ENCODE peak calls at places on chromosome 15, in four cellular contexts. One of them, this sample, is unnamed.

GRCh38 chr15:58257776-58258325 is 119.7 kb downstream of the AQP9 start:
- DNase-seq in esophagus muscularis mucosa: peak; percentile 47
- DNase-seq in vagina: no peak
- DNase-seq in fibroblast of lung: no peak
- DNase-seq in this sample: no peak

GRCh38 chr15:65212097-65212496 is 824 bp upstream of the CILP start:
- DNase-seq in vagina: no peak
- DNase-seq in esophagus muscularis mucosa: no peak
- DNase-seq in fibroblast of lung: no peak
- DNase-seq in this sample: no peak

GRCh38 chr15:72285927-72286516 is 13.7 kb upstream of the PARP6 start:
- DNase-seq in vagina: no peak
- DNase-seq in esophagus muscularis mucosa: no peak
- DNase-seq in fibroblast of lung: peak; percentile 12
- DNase-seq in this sample: peak; percentile 44

GRCh38 chr15:39285066-39285465 is 295.8 kb upstream of the THBS1 start:
- DNase-seq in fibroblast of lung: peak; percentile 88
- DNase-seq in vagina: no peak
- DNase-seq in esophagus muscularis mucosa: no peak
- DNase-seq in this sample: peak; percentile 31

GRCh38 chr15:101370330-101371024 is 75.4 kb upstream of the SNRPA1 start:
- DNase-seq in fibroblast of lung: no peak
- DNase-seq in esophagus muscularis mucosa: no peak
- DNase-seq in vagina: peak; percentile 70
- DNase-seq in this sample: no peak

GRCh38 chr15:92879949-92880725 is 20.0 kb upstream of the CHD2 start:
- DNase-seq in esophagus muscularis mucosa: no peak
- DNase-seq in vagina: no peak
- DNase-seq in fibroblast of lung: no peak
- DNase-seq in this sample: no peak

GRCh38 chr15:93302080-93302765 is 213.2 kb upstream of the RGMA start:
- DNase-seq in fibroblast of lung: no peak
- DNase-seq in vagina: no peak
- DNase-seq in esophagus muscularis mucosa: peak; percentile 78
- DNase-seq in this sample: no peak

GRCh38 chr15:59216911-59217310 is 10.3 kb downstream of the LDHAL6B start:
- DNase-seq in vagina: no peak
- DNase-seq in fibroblast of lung: no peak
- DNase-seq in esophagus muscularis mucosa: peak; percentile 78
- DNase-seq in this sample: no peak

GRCh38 chr15:85444329-85444605 is 63.9 kb downstream of the AKAP13 start:
- DNase-seq in fibroblast of lung: no peak
- DNase-seq in esophagus muscularis mucosa: no peak
- DNase-seq in vagina: no peak
- DNase-seq in this sample: no peak

GRCh38 chr15:44545934-44546802 is 9.2 kb downstream of the EIF3J start:
- DNase-seq in esophagus muscularis mucosa: no peak
- DNase-seq in fibroblast of lung: peak; percentile 36
- DNase-seq in vagina: no peak
- DNase-seq in this sample: peak; percentile 53

GRCh38 chr15:94229591-94230365 is 1.6 kb upstream of the MCTP2 start:
- DNase-seq in esophagus muscularis mucosa: no peak
- DNase-seq in vagina: no peak
- DNase-seq in fibroblast of lung: no peak
- DNase-seq in this sample: no peak

GRCh38 chr15:33013827-33014445 is 180.6 kb downstream of the FMN1 start:
- DNase-seq in esophagus muscularis mucosa: no peak
- DNase-seq in fibroblast of lung: peak; percentile 89
- DNase-seq in vagina: no peak
- DNase-seq in this sample: peak; percentile 60

GRCh38 chr15:91429973-91430372 is 329.9 kb downstream of the SV2B start:
- DNase-seq in vagina: no peak
- DNase-seq in fibroblast of lung: no peak
- DNase-seq in esophagus muscularis mucosa: no peak
- DNase-seq in this sample: no peak

GRCh38 chr15:99085413-99086326 is 19.2 kb upstream of the SYNM start:
- DNase-seq in fibroblast of lung: peak; percentile 89
- DNase-seq in esophagus muscularis mucosa: no peak
- DNase-seq in vagina: no peak
- DNase-seq in this sample: peak; percentile 67

GRCh38 chr15:66815322-66815721 is 113.3 kb downstream of the SMAD6 start:
- DNase-seq in fibroblast of lung: peak; percentile 95
- DNase-seq in vagina: no peak
- DNase-seq in esophagus muscularis mucosa: no peak
- DNase-seq in this sample: peak; percentile 96

GRCh38 chr15:42371125-42371524 is 11.8 kb downstream of the CAPN3 start:
- DNase-seq in esophagus muscularis mucosa: no peak
- DNase-seq in vagina: no peak
- DNase-seq in fibroblast of lung: no peak
- DNase-seq in this sample: peak; percentile 58

GRCh38 chr15:48084759-48085420 is 35.9 kb upstream of the SLC24A5 start:
- DNase-seq in esophagus muscularis mucosa: no peak
- DNase-seq in fibroblast of lung: peak; percentile 49
- DNase-seq in vagina: no peak
- DNase-seq in this sample: peak; percentile 84

GRCh38 chr15:27458370-27459084 is 487.5 kb downstream of the GABRG3 start:
- DNase-seq in vagina: no peak
- DNase-seq in esophagus muscularis mucosa: peak; percentile 64
- DNase-seq in fibroblast of lung: no peak
- DNase-seq in this sample: no peak

GRCh38 chr15:29127506-29128430 is 141.9 kb downstream of the NSMCE3 start:
- DNase-seq in fibroblast of lung: no peak
- DNase-seq in vagina: no peak
- DNase-seq in esophagus muscularis mucosa: no peak
- DNase-seq in this sample: no peak

GRCh38 chr15:97849183-97849582 is 111.3 kb upstream of the ARRDC4 start:
- DNase-seq in vagina: no peak
- DNase-seq in esophagus muscularis mucosa: no peak
- DNase-seq in fibroblast of lung: no peak
- DNase-seq in this sample: no peak

DNA sequence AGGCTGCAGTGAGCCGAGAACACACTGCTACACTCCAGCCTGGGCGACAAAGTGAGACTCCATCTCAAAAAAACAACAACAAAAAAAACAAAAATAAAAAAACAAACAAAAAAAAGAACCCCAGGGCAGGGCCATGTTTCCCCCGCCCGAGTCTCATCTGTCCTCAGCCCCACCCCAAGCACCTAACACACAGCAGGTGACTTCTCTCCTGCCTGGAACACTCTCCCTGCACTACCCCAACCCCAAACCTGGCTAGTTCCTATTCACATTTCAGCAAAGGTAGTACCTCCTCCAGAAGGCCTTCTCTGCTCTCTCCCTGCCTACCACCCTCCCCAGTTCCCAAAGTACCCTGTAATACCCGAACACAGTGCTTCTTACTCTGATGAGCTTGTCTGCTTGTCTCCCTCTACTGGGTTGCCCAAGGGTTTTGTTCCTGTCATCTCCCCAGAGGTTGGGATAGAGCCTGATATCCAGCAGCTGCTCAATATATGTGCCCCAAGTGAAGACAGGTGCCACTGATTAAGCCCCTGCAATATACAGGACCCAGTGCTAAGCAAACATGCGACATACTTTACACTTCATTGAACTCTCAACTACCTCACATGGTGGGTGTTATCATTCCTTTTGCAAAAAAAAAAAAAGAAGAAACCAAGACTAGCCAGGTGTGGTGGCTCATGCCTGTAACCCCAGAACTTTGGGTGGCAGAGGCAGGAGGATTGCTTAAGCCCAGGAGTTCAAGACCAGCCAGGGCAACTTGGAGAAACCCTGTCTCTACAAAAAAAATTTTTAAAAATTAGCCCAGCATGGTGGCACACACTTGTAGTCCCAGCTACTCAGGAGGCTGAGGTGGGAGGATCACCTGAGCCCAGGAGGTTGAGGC is 103.6 kb downstream of the DAPK2 start:
- DNase-seq in vagina: no peak
- DNase-seq in esophagus muscularis mucosa: peak; percentile 55
- DNase-seq in fibroblast of lung: no peak
- DNase-seq in this sample: no peak
- TF ChIP-seq CTCF in vagina: no peak
- TF ChIP-seq CTCF in esophagus muscularis mucosa: no peak
- TF ChIP-seq CTCF in fibroblast of lung: no peak
- TF ChIP-seq CTCF in this sample: no peak

DNA sequence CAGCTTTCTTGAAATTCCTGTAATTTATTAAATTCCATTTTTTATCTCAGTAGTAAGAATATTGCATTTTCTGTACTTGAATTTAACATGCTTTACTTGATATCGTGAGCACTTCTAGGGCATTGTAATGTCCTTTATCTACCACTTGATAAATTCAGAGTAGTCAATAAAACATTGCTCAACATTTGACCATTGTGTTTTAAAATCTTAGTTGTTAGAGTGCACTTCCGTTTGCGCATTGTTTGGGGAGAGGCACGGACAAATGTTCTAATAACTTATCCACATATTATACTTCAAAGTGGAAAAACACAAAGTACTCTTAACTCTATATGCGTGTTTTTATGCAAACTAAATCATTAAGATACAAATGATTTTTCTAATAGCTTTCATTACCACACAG is 444 bp downstream of the FAM227B start:
- DNase-seq in fibroblast of lung: peak; percentile 41
- DNase-seq in esophagus muscularis mucosa: no peak
- DNase-seq in vagina: no peak
- DNase-seq in this sample: peak; percentile 59
- TF ChIP-seq CTCF in fibroblast of lung: no peak
- TF ChIP-seq CTCF in esophagus muscularis mucosa: no peak
- TF ChIP-seq CTCF in vagina: no peak
- TF ChIP-seq CTCF in this sample: peak; percentile 5

DNA sequence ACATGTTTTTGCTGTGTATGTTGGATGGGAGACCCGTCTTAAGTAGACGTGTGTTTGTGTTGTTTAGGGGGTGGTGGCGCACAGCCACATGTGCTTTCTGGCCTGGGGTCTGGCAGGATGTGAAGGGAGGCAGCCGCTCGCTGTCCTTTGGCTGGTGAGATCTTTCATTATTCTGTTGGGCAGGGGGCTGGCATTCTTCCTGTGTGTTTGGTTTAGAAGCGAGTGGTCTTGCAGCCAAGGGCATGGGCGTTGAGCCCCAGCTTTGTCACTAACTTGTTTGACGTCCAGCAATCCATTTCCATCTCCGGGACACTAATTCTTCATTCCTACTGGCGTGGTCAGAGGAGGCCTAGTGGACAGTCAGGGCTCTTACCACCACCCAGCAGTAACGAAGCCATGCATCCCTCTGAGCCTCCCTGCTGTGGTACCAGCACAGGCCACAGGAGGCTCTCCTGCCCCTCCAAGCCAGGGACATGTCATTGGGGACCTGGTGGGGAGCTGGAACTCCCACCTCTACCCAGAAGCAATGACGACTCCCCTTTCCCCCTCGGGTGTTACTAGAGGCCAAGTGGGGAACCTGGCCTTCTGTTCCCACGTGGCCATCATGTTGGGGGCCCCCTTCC is 10.7 kb downstream of the THSD4 start:
- DNase-seq in esophagus muscularis mucosa: no peak
- DNase-seq in vagina: peak; percentile 93
- DNase-seq in fibroblast of lung: no peak
- DNase-seq in this sample: peak; percentile 66
- TF ChIP-seq CTCF in esophagus muscularis mucosa: no peak
- TF ChIP-seq CTCF in vagina: no peak
- TF ChIP-seq CTCF in fibroblast of lung: peak; percentile 54
- TF ChIP-seq CTCF in this sample: peak; percentile 65

GRCh38 chr15:40470423-40471104 is at the start of gene CHST14:
- DNase-seq in fibroblast of lung: peak; percentile 35
- DNase-seq in esophagus muscularis mucosa: no peak
- DNase-seq in vagina: no peak
- DNase-seq in this sample: peak; percentile 51
- TF ChIP-seq CTCF in fibroblast of lung: no peak
- TF ChIP-seq CTCF in esophagus muscularis mucosa: peak; percentile 6
- TF ChIP-seq CTCF in vagina: no peak
- TF ChIP-seq CTCF in this sample: no peak

GRCh38 chr15:69979269-69979668 is 118.4 kb downstream of the TLE3 start:
- DNase-seq in esophagus muscularis mucosa: no peak
- DNase-seq in fibroblast of lung: peak; percentile 1
- DNase-seq in vagina: no peak
- DNase-seq in this sample: peak; percentile 11
- TF ChIP-seq CTCF in esophagus muscularis mucosa: no peak
- TF ChIP-seq CTCF in fibroblast of lung: no peak
- TF ChIP-seq CTCF in vagina: no peak
- TF ChIP-seq CTCF in this sample: no peak

GRCh38 chr15:74889882-74890768 is at the start of gene MPI:
- DNase-seq in esophagus muscularis mucosa: peak; percentile 96
- DNase-seq in vagina: no peak
- DNase-seq in fibroblast of lung: peak; percentile 78
- DNase-seq in this sample: peak; percentile 76
- TF ChIP-seq CTCF in esophagus muscularis mucosa: peak; percentile 47
- TF ChIP-seq CTCF in vagina: peak; percentile 33
- TF ChIP-seq CTCF in fibroblast of lung: no peak
- TF ChIP-seq CTCF in this sample: no peak

DNA sequence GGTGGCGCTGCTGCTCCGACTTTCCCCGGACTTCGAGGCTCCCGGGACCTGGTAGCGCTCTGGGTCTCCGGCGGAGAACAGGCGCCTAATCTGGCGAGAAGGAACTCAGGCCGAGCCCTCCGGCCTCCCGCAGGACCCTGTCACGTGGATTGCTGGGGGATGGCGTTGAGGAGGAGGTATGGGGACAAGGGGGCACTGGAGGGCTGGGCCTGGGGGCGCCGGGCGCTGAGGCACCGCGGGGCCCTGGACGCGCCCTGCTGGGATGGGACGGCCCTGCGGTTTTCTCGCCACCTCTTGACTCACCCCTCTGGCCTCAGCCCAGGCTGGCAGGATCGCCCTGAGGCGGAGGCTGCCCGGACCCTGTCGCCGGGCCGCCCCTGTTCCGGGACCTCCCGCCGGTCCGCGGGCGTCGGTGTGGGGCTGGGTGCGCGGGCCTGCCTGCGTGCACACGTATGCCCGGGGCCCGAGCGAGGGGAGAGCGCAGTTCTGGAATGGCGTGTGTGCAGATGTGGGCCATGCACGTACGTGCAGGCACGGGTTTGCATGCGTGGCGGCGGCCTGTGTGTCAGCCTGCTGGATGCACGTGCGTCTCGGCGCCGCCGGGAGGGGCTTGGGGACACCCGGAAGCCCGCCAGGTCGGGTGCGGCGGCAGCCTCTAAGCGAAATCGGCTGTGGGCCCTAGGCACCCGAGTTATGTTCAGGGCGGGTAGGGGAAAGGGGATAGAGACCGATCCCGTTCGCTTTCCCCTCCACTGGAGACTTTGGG is 752 bp downstream of the C15orf39 start:
- DNase-seq in esophagus muscularis mucosa: peak; percentile 95
- DNase-seq in vagina: no peak
- DNase-seq in fibroblast of lung: peak; percentile 61
- DNase-seq in this sample: peak; percentile 77
- TF ChIP-seq CTCF in esophagus muscularis mucosa: no peak
- TF ChIP-seq CTCF in vagina: peak; percentile 16
- TF ChIP-seq CTCF in fibroblast of lung: peak; percentile 2
- TF ChIP-seq CTCF in this sample: no peak